ENCODE peak calls at places on chromosomes 2 and 18, in four cellular contexts. One of them, this sample, is unnamed.

GRCh38 chr18:61596296-61596695 is 263.1 kb downstream of the CDH20 start:
- DNase-seq in hepatocyte: no peak
- DNase-seq in GM23338: no peak
- DNase-seq in PC-3: no peak
- DNase-seq in this sample: peak; percentile 53

GRCh38 chr2:212076456-212076855 is 462.1 kb downstream of the ERBB4 start:
- DNase-seq in hepatocyte: no peak
- DNase-seq in GM23338: no peak
- DNase-seq in PC-3: no peak
- DNase-seq in this sample: no peak

GRCh38 chr2:176614930-176615329 is 345.7 kb downstream of the MTX2 start:
- DNase-seq in PC-3: peak; percentile 37
- DNase-seq in GM23338: no peak
- DNase-seq in hepatocyte: no peak
- DNase-seq in this sample: no peak

GRCh38 chr2:42622943-42623676 is 54.7 kb downstream of the MTA3 start:
- DNase-seq in PC-3: no peak
- DNase-seq in hepatocyte: no peak
- DNase-seq in GM23338: peak; percentile 68
- DNase-seq in this sample: no peak

GRCh38 chr2:88865801-88866353 is 174.4 kb downstream of the RPIA start:
- DNase-seq in PC-3: no peak
- DNase-seq in GM23338: no peak
- DNase-seq in hepatocyte: no peak
- DNase-seq in this sample: no peak

GRCh38 chr2:162029287-162029901 is 44.6 kb downstream of the DPP4 start:
- DNase-seq in hepatocyte: no peak
- DNase-seq in PC-3: peak; percentile 96
- DNase-seq in GM23338: no peak
- DNase-seq in this sample: peak; percentile 86

GRCh38 chr2:205748660-205749059 is 66.4 kb downstream of the NRP2 start:
- DNase-seq in PC-3: peak; percentile 93
- DNase-seq in GM23338: peak; percentile 53
- DNase-seq in hepatocyte: no peak
- DNase-seq in this sample: peak; percentile 48

GRCh38 chr2:189648846-189649529 is 12.3 kb upstream of the ASNSD1 start:
- DNase-seq in PC-3: no peak
- DNase-seq in GM23338: no peak
- DNase-seq in hepatocyte: no peak
- DNase-seq in this sample: peak; percentile 58

GRCh38 chr2:19126281-19126680 is 232.1 kb downstream of the OSR1 start:
- DNase-seq in GM23338: no peak
- DNase-seq in hepatocyte: no peak
- DNase-seq in PC-3: no peak
- DNase-seq in this sample: no peak

GRCh38 chr2:129587426-129588064 is 391.9 kb upstream of the RAB6C start:
- DNase-seq in GM23338: peak; percentile 84
- DNase-seq in hepatocyte: no peak
- DNase-seq in PC-3: no peak
- DNase-seq in this sample: no peak

GRCh38 chr2:857937-858336 is 92.7 kb upstream of the SNTG2 start:
- DNase-seq in PC-3: no peak
- DNase-seq in GM23338: no peak
- DNase-seq in hepatocyte: no peak
- DNase-seq in this sample: no peak

GRCh38 chr2:23359631-23360567 is 25.1 kb upstream of the KLHL29 start:
- DNase-seq in hepatocyte: peak; percentile 57
- DNase-seq in PC-3: no peak
- DNase-seq in GM23338: no peak
- DNase-seq in this sample: no peak

GRCh38 chr18:54983041-54983686 is 23.9 kb upstream of the CCDC68 start:
- DNase-seq in GM23338: peak; percentile 78
- DNase-seq in hepatocyte: peak; percentile 70
- DNase-seq in PC-3: peak; percentile 82
- DNase-seq in this sample: peak; percentile 76

GRCh38 chr2:218547978-218548377 is 20.2 kb downstream of the USP37 start:
- DNase-seq in hepatocyte: no peak
- DNase-seq in PC-3: no peak
- DNase-seq in GM23338: no peak
- DNase-seq in this sample: no peak

GRCh38 chr18:75210274-75211001 is at the start of gene TSHZ1:
- DNase-seq in GM23338: peak; percentile 80
- DNase-seq in PC-3: peak; percentile 82
- DNase-seq in hepatocyte: peak; percentile 88
- DNase-seq in this sample: peak; percentile 92

GRCh38 chr2:237281900-237282306 is 132.1 kb downstream of the COL6A3 start:
- DNase-seq in GM23338: no peak
- DNase-seq in hepatocyte: peak; percentile 46
- DNase-seq in PC-3: peak; percentile 52
- DNase-seq in this sample: peak; percentile 96

GRCh38 chr2:26043109-26043508 is 9.2 kb downstream of the RAB10 start:
- DNase-seq in hepatocyte: no peak
- DNase-seq in GM23338: no peak
- DNase-seq in PC-3: no peak
- DNase-seq in this sample: no peak

GRCh38 chr2:188909036-188909435 is 65.1 kb upstream of the COL3A1 start:
- DNase-seq in GM23338: no peak
- DNase-seq in PC-3: no peak
- DNase-seq in hepatocyte: no peak
- DNase-seq in this sample: peak; percentile 32

GRCh38 chr2:234952270-234953115 is 676 bp downstream of the SH3BP4 start:
- DNase-seq in GM23338: peak; percentile 53
- DNase-seq in PC-3: peak; percentile 47
- DNase-seq in hepatocyte: peak; percentile 59
- DNase-seq in this sample: peak; percentile 50

GRCh38 chr2:221492606-221493005 is 79.5 kb downstream of the EPHA4 start:
- DNase-seq in hepatocyte: no peak
- DNase-seq in PC-3: no peak
- DNase-seq in GM23338: no peak
- DNase-seq in this sample: peak; percentile 79

GRCh38 chr18:23970161-23971153 is 44.1 kb upstream of the TTC39C start:
- DNase-seq in hepatocyte: no peak
- DNase-seq in GM23338: no peak
- DNase-seq in PC-3: no peak
- DNase-seq in this sample: no peak

GRCh38 chr18:28767781-28768211 is 590.9 kb upstream of the CDH2 start:
- DNase-seq in PC-3: peak; percentile 63
- DNase-seq in GM23338: no peak
- DNase-seq in hepatocyte: no peak
- DNase-seq in this sample: peak; percentile 82

GRCh38 chr18:22432672-22433137 is 15.0 kb upstream of the CTAGE1 start:
- DNase-seq in PC-3: peak; percentile 90
- DNase-seq in GM23338: no peak
- DNase-seq in hepatocyte: peak; percentile 75
- DNase-seq in this sample: peak; percentile 96

GRCh38 chr2:239355139-239355538 is 45.7 kb downstream of the HDAC4 start:
- DNase-seq in GM23338: no peak
- DNase-seq in hepatocyte: no peak
- DNase-seq in PC-3: no peak
- DNase-seq in this sample: peak; percentile 58

GRCh38 chr2:219959471-219959870 is 332.0 kb downstream of the SLC4A3 start:
- DNase-seq in PC-3: no peak
- DNase-seq in hepatocyte: no peak
- DNase-seq in GM23338: no peak
- DNase-seq in this sample: peak; percentile 65

GRCh38 chr2:145110668-145111067 is 590.7 kb upstream of the ZEB2 start:
- DNase-seq in GM23338: no peak
- DNase-seq in hepatocyte: no peak
- DNase-seq in PC-3: peak; percentile 64
- DNase-seq in this sample: peak; percentile 34

GRCh38 chr2:105102963-105103421 is 65.1 kb downstream of the MRPS9 start:
- DNase-seq in hepatocyte: no peak
- DNase-seq in GM23338: peak; percentile 97
- DNase-seq in PC-3: peak; percentile 92
- DNase-seq in this sample: peak; percentile 55

GRCh38 chr2:111622859-111623258 is 261.1 kb downstream of the ANAPC1 start:
- DNase-seq in GM23338: no peak
- DNase-seq in PC-3: peak; percentile 79
- DNase-seq in hepatocyte: no peak
- DNase-seq in this sample: peak; percentile 58

GRCh38 chr2:49619804-49620203 is 465.5 kb upstream of the FSHR start:
- DNase-seq in PC-3: no peak
- DNase-seq in hepatocyte: peak; percentile 8
- DNase-seq in GM23338: peak; percentile 58
- DNase-seq in this sample: no peak

GRCh38 chr18:32324173-32324572 is 134.3 kb downstream of the MEP1B start:
- DNase-seq in GM23338: no peak
- DNase-seq in hepatocyte: no peak
- DNase-seq in PC-3: no peak
- DNase-seq in this sample: peak; percentile 46

GRCh38 chr2:8803658-8804379 is 33.6 kb downstream of the KIDINS220 start:
- DNase-seq in PC-3: peak; percentile 99
- DNase-seq in GM23338: no peak
- DNase-seq in hepatocyte: peak; percentile 77
- DNase-seq in this sample: peak; percentile 95

GRCh38 chr2:216183459-216183858 is 74.3 kb downstream of the XRCC5 start:
- DNase-seq in PC-3: no peak
- DNase-seq in hepatocyte: no peak
- DNase-seq in GM23338: no peak
- DNase-seq in this sample: no peak

GRCh38 chr18:58158008-58158407 is 114.0 kb downstream of the NEDD4L start:
- DNase-seq in PC-3: no peak
- DNase-seq in hepatocyte: no peak
- DNase-seq in GM23338: no peak
- DNase-seq in this sample: no peak

GRCh38 chr18:37986665-37987064 is 421.1 kb upstream of the CELF4 start:
- DNase-seq in hepatocyte: no peak
- DNase-seq in GM23338: no peak
- DNase-seq in PC-3: no peak
- DNase-seq in this sample: no peak

GRCh38 chr2:226773291-226773690 is 26.3 kb downstream of the IRS1 start:
- DNase-seq in hepatocyte: no peak
- DNase-seq in PC-3: no peak
- DNase-seq in GM23338: no peak
- DNase-seq in this sample: peak; percentile 39

GRCh38 chr2:120825370-120826259 is 89.9 kb downstream of the GLI2 start:
- DNase-seq in PC-3: no peak
- DNase-seq in GM23338: no peak
- DNase-seq in hepatocyte: peak; percentile 60
- DNase-seq in this sample: peak; percentile 84

GRCh38 chr2:239928457-239929350 is 96.4 kb downstream of the NDUFA10 start:
- DNase-seq in PC-3: no peak
- DNase-seq in GM23338: peak; percentile 44
- DNase-seq in hepatocyte: no peak
- DNase-seq in this sample: peak; percentile 36

GRCh38 chr2:158004131-158004530 is 97.5 kb upstream of the UPP2 start:
- DNase-seq in hepatocyte: no peak
- DNase-seq in PC-3: peak; percentile 15
- DNase-seq in GM23338: no peak
- DNase-seq in this sample: peak; percentile 69
- H3K9me2 ChIP-seq in hepatocyte: no peaks in the 10 kb centered on the region
- H3K9me2 ChIP-seq in PC-3: no peaks in the 10 kb centered on the region
- H3K9me2 ChIP-seq in GM23338: no peaks in the 10 kb centered on the region
- H3K9me2 ChIP-seq in this sample: no peaks in the 10 kb centered on the region

GRCh38 chr2:80078290-80079036 is 226.1 kb downstream of the LRRTM1 start:
- DNase-seq in GM23338: no peak
- DNase-seq in hepatocyte: no peak
- DNase-seq in PC-3: no peak
- DNase-seq in this sample: no peak
- TF ChIP-seq EZH2phosphoT487 in GM23338: no peak
- TF ChIP-seq EZH2phosphoT487 in hepatocyte: no peak
- TF ChIP-seq EZH2phosphoT487 in PC-3: no peak
- TF ChIP-seq EZH2phosphoT487 in this sample: no peak

GRCh38 chr18:27188309-27188708 is 3.2 kb upstream of the CHST9 start:
- DNase-seq in GM23338: no peak
- DNase-seq in hepatocyte: no peak
- DNase-seq in PC-3: no peak
- DNase-seq in this sample: no peak
- H3K27me3 ChIP-seq in GM23338: peaks cover 8% of the 10 kb centered on the region
- H3K27me3 ChIP-seq in hepatocyte: peaks cover 8% of the 10 kb centered on the region
- H3K27me3 ChIP-seq in PC-3: peaks cover 72% of the 10 kb centered on the region
- H3K27me3 ChIP-seq in this sample: peaks cover 32% of the 10 kb centered on the region

GRCh38 chr2:112673008-112673407 is 27.3 kb downstream of the SLC20A1 start:
- DNase-seq in hepatocyte: no peak
- DNase-seq in PC-3: no peak
- DNase-seq in GM23338: no peak
- DNase-seq in this sample: no peak
- H3K9me2 ChIP-seq in hepatocyte: no peaks in the 10 kb centered on the region
- H3K9me2 ChIP-seq in PC-3: no peaks in the 10 kb centered on the region
- H3K9me2 ChIP-seq in GM23338: no peaks in the 10 kb centered on the region
- H3K9me2 ChIP-seq in this sample: no peaks in the 10 kb centered on the region

DNA sequence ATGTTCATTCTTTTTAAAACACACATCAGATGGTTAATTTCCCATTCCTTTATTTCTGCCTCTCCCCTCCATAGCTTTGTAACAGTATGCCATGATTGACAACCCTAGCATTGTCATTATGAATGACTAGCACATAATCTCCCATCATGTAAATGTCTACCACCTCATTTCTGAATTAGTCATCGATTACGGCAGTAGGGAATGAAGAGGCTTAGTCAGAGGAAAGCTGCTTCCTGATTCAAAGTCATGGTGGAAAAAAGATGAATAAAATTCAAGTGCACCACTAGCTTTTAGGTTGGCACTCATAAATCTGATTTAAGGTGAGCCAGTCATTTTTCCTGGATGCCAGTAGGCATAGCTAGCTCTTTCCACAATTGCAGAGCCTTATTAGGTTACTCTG is 19.1 kb upstream of the ACMSD start:
- DNase-seq in PC-3: peak; percentile 95
- DNase-seq in GM23338: no peak
- DNase-seq in hepatocyte: no peak
- DNase-seq in this sample: peak; percentile 57
- TF ChIP-seq EZH2phosphoT487 in PC-3: no peak
- TF ChIP-seq EZH2phosphoT487 in GM23338: no peak
- TF ChIP-seq EZH2phosphoT487 in hepatocyte: no peak
- TF ChIP-seq EZH2phosphoT487 in this sample: no peak